ENCODE peak calls at places on chromosomes 6 and 20, in seven cellular contexts. Z, S, R, C, H, I and J are unnamed samples. For H3K79me1, the result is how much of the 10 kb centered on the place peaks cover.

GRCh38 chr6:150297327-150298028 is 71.3 kb upstream of the IYD start:
- DNase-seq in Z (no peak), S (no peak), R (no peak), C (peak), H (peak), I (no peak), J (no peak)

GRCh38 chr20:51660741-51661608 is 107.2 kb downstream of the ATP9A start:
- DNase-seq in Z (no peak), S (peak), R (no peak), C (peak), H (peak), I (no peak), J (no peak)

GRCh38 chr6:129006685-129007514 is 124.0 kb downstream of the LAMA2 start:
- DNase-seq in Z (no peak), S (peak), R (no peak), C (no peak), H (no peak), I (no peak), J (peak)

GRCh38 chr6:144349690-144350132 is 64.6 kb downstream of the UTRN start:
- DNase-seq in Z (no peak), S (peak), R (no peak), C (no peak), H (no peak), I (no peak), J (no peak)

GRCh38 chr6:34143884-34144580 is 1.9 kb downstream of the GRM4 start:
- DNase-seq in Z (peak), S (no peak), R (peak), C (no peak), H (peak), I (peak), J (peak)

GRCh38 chr6:135935951-135936601 is 84.6 kb downstream of the PDE7B start:
- DNase-seq in Z (no peak), S (peak), R (no peak), C (no peak), H (peak), I (no peak), J (no peak)

GRCh38 chr6:81049425-81050042 is 702.9 kb downstream of the TENT5A start:
- DNase-seq in Z (no peak), S (peak), R (no peak), C (no peak), H (peak), I (no peak), J (no peak)

GRCh38 chr6:21188505-21189223 is 404.9 kb upstream of the SOX4 start:
- DNase-seq in Z (no peak), S (no peak), R (no peak), C (no peak), H (no peak), I (no peak), J (peak)

GRCh38 chr6:132072831-132073230 is 121.7 kb upstream of the CCN2 start:
- DNase-seq in Z (no peak), S (no peak), R (no peak), C (no peak), H (no peak), I (no peak), J (no peak)

DNA sequence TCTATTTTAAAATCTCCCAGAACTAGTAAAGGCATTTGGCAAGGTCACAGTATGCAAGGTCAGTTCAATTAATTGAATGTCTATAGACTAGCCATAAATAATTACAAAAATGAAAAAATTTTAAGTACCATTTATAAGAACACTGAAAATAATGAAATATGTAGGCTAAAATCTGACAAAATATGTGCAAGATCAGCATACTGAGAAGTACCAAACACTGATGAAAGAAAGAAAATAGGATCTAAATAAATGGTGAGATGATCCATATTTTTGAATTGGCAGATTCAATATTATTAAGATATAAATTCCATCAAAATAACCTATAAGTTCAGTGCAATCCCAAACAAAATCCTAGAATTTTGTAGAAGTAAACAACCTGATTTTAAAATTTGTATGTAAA is 28.0 kb upstream of the NELFCD start:
- DNase-seq in Z (no peak), S (no peak), R (no peak), C (no peak), H (no peak), I (no peak), J (no peak)
- H3K79me1 ChIP-seq in Z (under half), S (under half), R (under half), C (under half), H (under half), I (under half), J (under half)

DNA sequence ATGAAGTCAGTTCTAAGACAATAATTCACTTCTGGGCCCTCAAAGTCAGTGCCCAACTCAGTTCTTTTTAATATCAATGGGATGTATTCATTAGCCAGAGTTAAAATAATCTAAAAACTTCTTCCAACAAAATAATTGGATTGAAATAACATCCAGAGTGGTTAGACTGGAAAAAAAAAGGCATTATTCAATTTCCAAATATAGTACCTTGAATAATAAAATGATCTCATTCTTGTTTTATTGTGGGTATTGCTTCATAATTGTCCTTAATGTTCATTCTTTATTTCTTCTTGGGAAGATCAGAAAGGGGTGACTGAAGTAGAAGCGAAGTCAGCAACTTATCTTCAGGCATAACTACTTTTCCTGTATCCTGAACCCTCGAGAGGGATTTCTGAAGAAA is 85.1 kb upstream of the JARID2 start:
- DNase-seq in Z (no peak), S (no peak), R (no peak), C (no peak), H (no peak), I (no peak), J (no peak)
- H3K79me1 ChIP-seq in Z (under half), S (under half), R (under half), C (under half), H (under half), I (under half), J (under half)

GRCh38 chr6:119608994-119609393 is 259.4 kb upstream of the MAN1A1 start:
- DNase-seq in Z (no peak), S (no peak), R (peak), C (no peak), H (no peak), I (no peak), J (peak)
- H3K79me1 ChIP-seq in Z (under half), S (under half), R (under half), C (under half), H (under half), I (under half), J (under half)

GRCh38 chr6:112150363-112150762 is 63.0 kb downstream of the FAM229B start:
- DNase-seq in Z (no peak), S (peak), R (no peak), C (no peak), H (peak), I (no peak), J (no peak)

GRCh38 chr6:112155900-112156299 is 68.5 kb downstream of the FAM229B start:
- DNase-seq in Z (no peak), S (peak), R (no peak), C (no peak), H (peak), I (no peak), J (no peak)

GRCh38 chr6:112156694-112157093 is 69.3 kb downstream of the FAM229B start:
- DNase-seq in Z (no peak), S (peak), R (no peak), C (no peak), H (no peak), I (no peak), J (no peak)

GRCh38 chr6:112153926-112154621 is 66.7 kb downstream of the FAM229B start:
- DNase-seq in Z (no peak), S (peak), R (no peak), C (no peak), H (peak), I (no peak), J (no peak)

DNA sequence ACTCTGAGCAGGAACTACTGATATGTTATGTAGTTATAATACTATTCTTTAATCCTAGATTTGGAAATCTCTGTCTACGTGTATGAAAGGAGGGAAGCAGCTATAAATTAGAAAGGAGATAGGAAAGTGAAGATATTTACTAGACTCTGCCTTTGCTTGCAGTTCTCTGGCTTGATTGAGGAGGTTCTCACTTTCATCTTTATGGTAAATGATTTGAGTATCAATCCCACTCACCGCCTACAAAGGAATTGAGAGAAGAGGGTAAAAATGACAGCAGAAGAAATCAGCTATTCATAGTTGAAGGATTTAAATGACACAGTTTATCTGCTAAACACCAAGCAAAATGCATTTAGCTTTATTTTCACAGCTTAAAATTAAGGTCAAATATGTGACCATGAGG is 67.3 kb downstream of the FAM229B start:
- DNase-seq in Z (no peak), S (no peak), R (no peak), C (no peak), H (no peak), I (no peak), J (no peak)
- H3K79me1 ChIP-seq in Z (under half), S (under half), R (under half), C (under half), H (under half), I (under half), J (under half)

GRCh38 chr20:63448050-63448449 is 24.4 kb downstream of the KCNQ2 start:
- DNase-seq in Z (no peak), S (no peak), R (no peak), C (no peak), H (no peak), I (no peak), J (no peak)

GRCh38 chr20:63446174-63447024 is 26.1 kb downstream of the KCNQ2 start:
- DNase-seq in Z (no peak), S (no peak), R (no peak), C (no peak), H (no peak), I (no peak), J (no peak)

GRCh38 chr20:63449796-63450730 is 22.4 kb downstream of the KCNQ2 start:
- DNase-seq in Z (no peak), S (no peak), R (no peak), C (no peak), H (no peak), I (no peak), J (no peak)

GRCh38 chr20:63447345-63447744 is 25.1 kb downstream of the KCNQ2 start:
- DNase-seq in Z (no peak), S (no peak), R (no peak), C (no peak), H (no peak), I (no peak), J (no peak)

GRCh38 chr20:63449025-63449424 is 23.4 kb downstream of the KCNQ2 start:
- DNase-seq in Z (no peak), S (no peak), R (no peak), C (no peak), H (no peak), I (no peak), J (no peak)
- H3K79me1 ChIP-seq in Z (under half), S (under half), R (under half), C (under half), H (under half), I (under half), J (under half)